ENCODE peak calls at places on chromosomes 1 and 21, in nine cellular contexts. E is A549, K is esophagus squamous epithelium, I is tibial nerve, V is ovary, Z is brain microvascular endothelial cell, N is uterus, B is MM.1S, M is HL-60. H is an unnamed sample.

GRCh38 chr1:103218821-103219220 is 110.5 kb upstream of the COL11A1 start:
- DNase-seq in K (no peak), M (no peak), N (no peak), B (no peak), Z (no peak), E (no peak), I (no peak), V (no peak), H (no peak)

GRCh38 chr1:107936498-107937481 is 28.2 kb downstream of the VAV3 start:
- DNase-seq in B (peak; percentile 66), I (no peak), Z (peak; percentile 78), E (no peak), V (no peak), M (peak; percentile 62), K (no peak), N (no peak), H (no peak)

GRCh38 chr21:33643658-33644311 is 1.5 kb downstream of the ITSN1 start:
- DNase-seq in K (no peak), Z (no peak), V (no peak), M (no peak), N (no peak), B (no peak), I (no peak), E (no peak), H (no peak)

GRCh38 chr1:245735831-245736530 is 581.2 kb downstream of the KIF26B start:
- DNase-seq in M (no peak), B (no peak), I (no peak), K (no peak), N (no peak), V (no peak), E (no peak), Z (no peak), H (no peak)

GRCh38 chr1:209405183-209405823 is 178.2 kb upstream of the CAMK1G start:
- DNase-seq in V (no peak), Z (peak; percentile 53), B (no peak), I (no peak), K (no peak), N (no peak), M (no peak), E (no peak), H (no peak)

GRCh38 chr1:31133368-31133767 is 67.9 kb upstream of the PUM1 start:
- DNase-seq in E (no peak), M (no peak), N (no peak), Z (no peak), B (no peak), I (no peak), K (no peak), V (no peak), H (no peak)

GRCh38 chr21:31837613-31838390 is 35.0 kb upstream of the HUNK start:
- DNase-seq in I (no peak), N (no peak), M (peak; percentile 1), K (no peak), B (peak; percentile 63), Z (no peak), V (no peak), E (no peak), H (no peak)

GRCh38 chr1:50265790-50266314 is 157.1 kb downstream of the ELAVL4 start:
- DNase-seq in V (no peak), B (no peak), K (no peak), Z (no peak), I (no peak), N (peak; percentile 57), M (no peak), E (no peak), H (no peak)

GRCh38 chr1:10415211-10415930 is 14.9 kb upstream of the CENPS start:
- DNase-seq in K (no peak), V (no peak), M (peak; percentile 93), I (no peak), B (no peak), N (no peak), E (peak; percentile 96), Z (peak; percentile 38), H (no peak)

GRCh38 chr1:54671985-54672608 is 30.5 kb downstream of the MROH7 start:
- DNase-seq in Z (peak; percentile 54), E (peak; percentile 40), B (peak; percentile 56), V (no peak), N (no peak), K (no peak), M (peak; percentile 16), I (no peak), H (no peak)

GRCh38 chr1:89637496-89637895 is 4.6 kb downstream of the LRRC8C start:
- DNase-seq in V (no peak), N (no peak), K (no peak), Z (no peak), M (no peak), I (no peak), E (no peak), B (no peak), H (no peak)

GRCh38 chr1:8307628-8308027 is 10.3 kb upstream of the SLC45A1 start:
- DNase-seq in Z (no peak), M (no peak), K (no peak), V (no peak), I (no peak), N (no peak), B (no peak), E (no peak), H (no peak)

GRCh38 chr1:70153739-70154138 is 51.6 kb downstream of the LRRC40 start:
- DNase-seq in I (no peak), E (no peak), B (no peak), Z (no peak), V (no peak), K (no peak), M (no peak), N (no peak), H (no peak)
- H3K4me3 ChIP-seq in I (no peak overlapping the region), E (no peak overlapping the region), B (no peak overlapping the region), Z (no peak overlapping the region), V (no peak overlapping the region), K (no peak overlapping the region), M (no peak overlapping the region), N (no peak overlapping the region), H (no peak overlapping the region)

GRCh38 chr1:243487036-243487648 is 231.3 kb downstream of the SDCCAG8 start:
- DNase-seq in E (no peak), K (no peak), Z (no peak), M (no peak), V (no peak), B (no peak), I (no peak), N (no peak), H (no peak)

GRCh38 chr1:243487649-243488227 is 231.9 kb downstream of the SDCCAG8 start:
- DNase-seq in N (no peak), E (peak; percentile 72), K (no peak), B (no peak), M (no peak), I (no peak), V (no peak), Z (no peak), H (no peak)

GRCh38 chr1:243489164-243489527 is 233.3 kb downstream of the SDCCAG8 start:
- DNase-seq in N (no peak), M (no peak), K (no peak), E (no peak), V (no peak), Z (no peak), I (no peak), B (no peak), H (no peak)

GRCh38 chr1:243489681-243490080 is 233.8 kb downstream of the SDCCAG8 start:
- DNase-seq in K (no peak), Z (no peak), M (no peak), E (no peak), V (no peak), B (no peak), I (no peak), N (no peak), H (no peak)

DNA sequence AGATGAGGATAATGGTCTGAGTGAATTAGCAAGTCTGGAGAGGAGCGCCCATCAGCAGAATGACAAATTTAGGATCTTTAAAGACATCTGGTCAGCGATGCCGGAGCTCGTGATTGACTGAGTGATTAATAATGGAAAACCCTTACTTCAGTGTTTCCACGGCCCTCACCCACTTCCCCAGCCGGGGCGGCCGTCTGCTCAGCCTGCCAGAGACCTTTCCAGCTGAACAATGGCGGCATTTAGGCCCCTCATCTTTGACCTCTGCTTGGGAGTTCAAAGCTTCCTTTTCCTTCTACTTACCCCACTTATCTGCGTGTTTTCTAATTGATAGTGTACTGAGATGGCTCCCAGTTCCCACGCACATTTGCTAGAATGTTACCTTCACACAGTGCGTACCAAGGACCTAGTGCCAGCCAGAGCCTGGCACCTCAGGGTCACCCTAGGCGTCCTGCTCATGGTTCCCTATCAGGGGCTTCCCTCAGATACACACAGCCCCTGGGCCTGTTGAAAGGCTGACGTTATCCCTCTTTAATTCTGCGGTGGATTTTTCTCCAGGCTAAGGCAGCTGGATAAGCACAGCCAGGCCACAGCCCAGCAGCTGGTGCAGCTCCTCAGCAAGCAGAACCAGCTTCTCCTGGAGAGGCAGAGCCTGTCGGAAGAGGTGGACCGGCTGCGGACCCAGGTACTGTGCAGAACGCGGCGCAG is 232.8 kb downstream of the SDCCAG8 start:
- DNase-seq in N (no peak), E (no peak), Z (no peak), B (no peak), I (no peak), V (no peak), M (no peak), K (no peak), H (no peak)
- H3K27ac ChIP-seq in N (no peak overlapping the region), E (peak overlapping the region; percentile 76), Z (no peak overlapping the region), B (no peak overlapping the region), I (no peak overlapping the region), V (no peak overlapping the region), M (no peak overlapping the region), K (no peak overlapping the region), H (no peak overlapping the region)

GRCh38 chr1:61463220-61463619 is 261.7 kb downstream of the TM2D1 start:
- DNase-seq in Z (no peak), E (no peak), M (no peak), I (no peak), K (no peak), B (peak; percentile 80), N (no peak), V (no peak), H (no peak)
- TF ChIP-seq CTCF in Z (no peak), E (no peak), M (no peak), I (no peak), K (no peak), B (no peak), N (no peak), V (no peak), H (no peak)

DNA sequence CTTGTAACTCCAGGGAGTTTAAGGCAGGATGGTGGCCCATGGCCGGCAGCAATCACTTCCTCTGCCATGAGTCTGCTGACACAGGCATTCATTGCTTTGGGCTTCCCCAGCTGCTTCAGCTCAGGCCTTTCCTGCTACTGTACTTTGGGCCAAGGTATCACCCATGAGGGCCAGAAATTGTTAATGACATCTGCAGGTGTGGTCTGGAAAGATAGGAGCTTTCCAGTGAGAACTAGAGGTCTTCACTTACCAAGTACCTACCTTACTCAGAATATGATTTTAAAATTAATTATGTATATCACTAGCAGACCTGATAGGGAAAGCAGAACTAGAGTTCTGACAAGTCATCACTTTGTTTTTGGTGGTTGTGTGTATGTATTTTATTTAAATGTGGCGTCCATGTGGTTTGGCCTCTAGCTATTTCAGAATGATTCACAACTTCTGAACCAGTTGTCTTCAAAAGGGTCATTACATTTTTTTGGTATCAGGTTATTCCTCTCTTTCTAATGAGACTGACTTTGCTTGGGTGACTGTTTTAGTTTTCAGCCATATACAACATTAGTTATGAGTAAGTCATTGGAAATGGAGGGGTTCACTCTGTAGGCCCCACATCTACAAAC is 2.7 kb downstream of the RGL1 start:
- DNase-seq in N (no peak), I (no peak), M (no peak), E (no peak), V (peak; percentile 29), K (no peak), Z (peak; percentile 54), B (peak; percentile 73), H (no peak)
- H3K4me3 ChIP-seq in N (peak overlapping the region; percentile 61), I (peak overlapping the region; percentile 46), M (no peak overlapping the region), E (no peak overlapping the region), V (peak overlapping the region; percentile 2), K (no peak overlapping the region), Z (no peak overlapping the region), B (peak overlapping the region; percentile 95), H (no peak overlapping the region)

H was measured in ascending aorta.